ENCODE peak calls at places on chromosomes 13 and 19, in seven cellular contexts. J is HuH-7.5; E is ovary; U is amygdala; K is CD4-positive, CD25-positive, alpha-beta regulatory T cell; L is AML-193; D is stimulated activated naive CD4-positive, alpha-beta T cell treated with Interleukin-2 at 50 U/mL for 16 hours. H is an unnamed sample.

GRCh38 chr13:111920932-111921705 is 145.8 kb upstream of the SOX1 start:
- DNase-seq in L (no peak), J (no peak), D (no peak), U (no peak), K (no peak), E (no peak), H (no peak)

GRCh38 chr13:25752957-25753540 is 298.8 kb downstream of the SHISA2 start:
- DNase-seq in U (no peak), E (no peak), J (no peak), K (no peak), L (no peak), D (no peak), H (peak)

GRCh38 chr19:35313614-35314013 is 15.4 kb upstream of the CD22 start:
- DNase-seq in J (no peak), D (no peak), K (no peak), E (no peak), L (no peak), U (no peak), H (no peak)

GRCh38 chr13:98462946-98463345 is 114.0 kb downstream of the STK24 start:
- DNase-seq in U (no peak), K (no peak), L (no peak), D (no peak), J (no peak), E (no peak), H (no peak)

GRCh38 chr13:54573186-54573585 is 1544.6 kb downstream of the OLFM4 start:
- DNase-seq in J (no peak), U (no peak), K (no peak), L (no peak), D (no peak), E (no peak), H (no peak)

GRCh38 chr19:18029617-18030338 is 21.8 kb downstream of the ARRDC2 start:
- DNase-seq in D (no peak), J (peak), L (no peak), U (peak), K (no peak), E (no peak), H (no peak)

GRCh38 chr13:39892731-39893293 is 237.3 kb downstream of the COG6 start:
- DNase-seq in J (no peak), U (no peak), D (peak), E (no peak), K (no peak), L (no peak), H (no peak)

GRCh38 chr13:23695711-23696512 is 125.7 kb downstream of the TNFRSF19 start:
- DNase-seq in J (no peak), D (peak), E (no peak), K (peak), U (no peak), L (no peak), H (peak)

GRCh38 chr13:68713394-68713793 is 1394.2 kb upstream of the ATXN8OS start:
- DNase-seq in E (no peak), D (no peak), U (no peak), L (no peak), J (no peak), K (no peak), H (no peak)

GRCh38 chr13:68851026-68851425 is 1256.6 kb upstream of the ATXN8OS start:
- DNase-seq in L (no peak), U (no peak), J (no peak), K (no peak), D (no peak), E (no peak), H (no peak)

GRCh38 chr13:99312493-99312883 is 5.3 kb upstream of the GPR183 start:
- DNase-seq in E (peak), U (peak), D (no peak), J (no peak), L (peak), K (no peak), H (no peak)

GRCh38 chr19:12668937-12669271 is 2.3 kb downstream of the WDR83 start:
- DNase-seq in L (no peak), K (peak), D (peak), U (peak), E (no peak), J (peak), H (peak)

GRCh38 chr13:31204592-31204991 is 4.8 kb downstream of the B3GLCT start:
- DNase-seq in K (no peak), U (no peak), J (no peak), D (no peak), E (no peak), L (no peak), H (no peak)

GRCh38 chr13:67043901-67044300 is 186.2 kb downstream of the PCDH9 start:
- DNase-seq in D (no peak), L (no peak), J (no peak), E (no peak), K (no peak), U (no peak), H (no peak)

GRCh38 chr13:73059460-73060250 is 850 bp downstream of the KLF5 start:
- DNase-seq in K (peak), D (peak), E (peak), J (peak), U (peak), L (no peak), H (no peak)

GRCh38 chr19:57675881-57676280 is 5.9 kb upstream of the ZNF551 start:
- DNase-seq in D (no peak), K (no peak), E (no peak), L (no peak), J (no peak), U (no peak), H (no peak)

GRCh38 chr13:90538063-90538462 is 809.4 kb upstream of the MIR17HG start:
- DNase-seq in L (no peak), U (no peak), E (no peak), K (no peak), J (no peak), D (no peak), H (no peak)

GRCh38 chr19:55694656-55695491 is 19.8 kb downstream of the EPN1 start:
- DNase-seq in K (no peak), J (no peak), D (no peak), E (no peak), L (no peak), U (no peak), H (no peak)

GRCh38 chr13:38641164-38641948 is 45.5 kb upstream of the FREM2 start:
- DNase-seq in U (no peak), L (no peak), J (no peak), E (no peak), D (no peak), K (no peak), H (no peak)

GRCh38 chr19:36719687-36720556 is 32.5 kb downstream of the ZNF567 start:
- DNase-seq in D (no peak), K (no peak), J (no peak), L (no peak), U (no peak), E (no peak), H (no peak)

GRCh38 chr19:49637865-49638350 is 2.0 kb downstream of the RRAS start:
- DNase-seq in E (peak), L (no peak), J (no peak), D (no peak), U (peak), K (no peak), H (no peak)

GRCh38 chr13:41613984-41614581 is 156.7 kb downstream of the RGCC start:
- DNase-seq in K (no peak), L (no peak), J (no peak), E (peak), U (peak), D (no peak), H (no peak)

GRCh38 chr19:34269081-34269480 is 14.7 kb downstream of the GARRE1 start:
- DNase-seq in J (no peak), E (no peak), U (no peak), D (no peak), K (no peak), L (no peak), H (no peak)

GRCh38 chr13:66844933-66845332 is 385.2 kb downstream of the PCDH9 start:
- DNase-seq in J (no peak), E (no peak), U (no peak), K (no peak), D (no peak), L (no peak), H (no peak)

GRCh38 chr19:4456843-4457653 is 546 bp downstream of the UBXN6 start:
- DNase-seq in J (peak), D (peak), L (no peak), K (peak), E (no peak), U (no peak), H (peak)

GRCh38 chr19:12513531-12514061 is 29.0 kb upstream of the ZNF709 start:
- DNase-seq in E (peak), D (no peak), L (no peak), U (peak), K (no peak), J (no peak), H (no peak)

GRCh38 chr19:45670670-45671453 is 2.8 kb downstream of the GIPR start:
- DNase-seq in K (peak), D (peak), L (no peak), J (peak), U (peak), E (peak), H (peak)

GRCh38 chr19:531753-532571 is at the start of gene CDC34:
- DNase-seq in E (no peak), K (no peak), U (no peak), L (no peak), D (no peak), J (peak), H (no peak)

GRCh38 chr13:77696006-77696862 is 1.3 kb upstream of the SLAIN1 start:
- DNase-seq in L (no peak), J (no peak), U (peak), K (no peak), E (no peak), D (no peak), H (peak)

GRCh38 chr19:45348367-45349125 is 8.0 kb downstream of the KLC3 start:
- DNase-seq in E (no peak), D (no peak), L (no peak), K (no peak), U (no peak), J (no peak), H (no peak)

GRCh38 chr13:101712026-101712348 is 259.5 kb downstream of the ITGBL1 start:
- DNase-seq in L (no peak), E (no peak), U (no peak), J (no peak), D (no peak), K (no peak), H (no peak)

GRCh38 chr13:111506131-111506530 is 185.7 kb downstream of the TEX29 start:
- DNase-seq in U (no peak), K (no peak), L (no peak), E (no peak), D (no peak), J (no peak), H (no peak)

GRCh38 chr13:103324641-103325040 is 258.4 kb upstream of the SLC10A2 start:
- DNase-seq in D (no peak), E (no peak), U (no peak), K (no peak), L (no peak), J (no peak), H (no peak)

GRCh38 chr13:77136902-77137420 is 110.0 kb upstream of the FBXL3 start:
- DNase-seq in J (no peak), E (no peak), D (no peak), K (no peak), L (no peak), U (no peak), H (no peak)

GRCh38 chr13:77751513-77752456 is 54.3 kb downstream of the SLAIN1 start:
- DNase-seq in L (peak), U (peak), K (peak), D (no peak), E (no peak), J (peak), H (peak)

GRCh38 chr13:42660367-42660965 is 86.5 kb downstream of the TNFSF11 start:
- DNase-seq in L (no peak), K (no peak), E (no peak), U (no peak), D (no peak), J (no peak), H (no peak)

GRCh38 chr13:34128661-34129060 is 310.7 kb downstream of the RFC3 start:
- DNase-seq in L (no peak), J (no peak), E (no peak), U (no peak), D (no peak), K (no peak), H (no peak)